ENCODE peak calls at places on chromosomes 1 and 21, in five cellular contexts. D, B, M, N and F are unnamed samples.

GRCh38 chr1:20069932-20070331 is at the start of gene PLA2G5:
- DNase-seq in N (no peak), B (no peak), M (no peak), D (no peak), F (no peak)

GRCh38 chr1:183996396-183996795 is 41.1 kb downstream of the COLGALT2 start:
- DNase-seq in N (no peak), D (no peak), M (no peak), B (peak; percentile 71), F (peak; percentile 31)

GRCh38 chr1:177907000-177907399 is 62.9 kb downstream of the SEC16B start:
- DNase-seq in B (no peak), N (no peak), D (no peak), M (no peak), F (no peak)

GRCh38 chr1:78424720-78425119 is 66.1 kb upstream of the PTGFR start:
- DNase-seq in M (peak; percentile 25), D (no peak), N (no peak), B (no peak), F (no peak)

GRCh38 chr1:111988743-111989453 is 570 bp downstream of the KCND3 start:
- DNase-seq in M (no peak), B (no peak), D (no peak), N (no peak), F (no peak)

GRCh38 chr1:20790785-20791184 is 3.7 kb upstream of the HP1BP3 start:
- DNase-seq in D (no peak), N (no peak), B (no peak), M (no peak), F (no peak)

GRCh38 chr1:233080286-233080685 is 129.9 kb downstream of the NTPCR start:
- DNase-seq in B (no peak), D (no peak), M (no peak), N (no peak), F (no peak)

GRCh38 chr1:197838836-197839235 is 63.6 kb upstream of the DENND1B start:
- DNase-seq in D (peak; percentile 23), B (no peak), N (no peak), M (peak; percentile 69), F (no peak)

GRCh38 chr1:905071-905749 is 18.5 kb upstream of the SAMD11 start:
- DNase-seq in N (peak; percentile 50), D (no peak), B (peak; percentile 18), M (no peak), F (no peak)

GRCh38 chr1:54045487-54045886 is 7.5 kb downstream of the TMEM59 start:
- DNase-seq in M (no peak), B (no peak), N (no peak), D (no peak), F (no peak)

GRCh38 chr1:178126261-178126660 is 32.4 kb downstream of the RASAL2 start:
- DNase-seq in M (no peak), N (no peak), B (no peak), D (no peak), F (no peak)

GRCh38 chr1:43997979-43998378 is 6.6 kb downstream of the CCDC24 start:
- DNase-seq in N (no peak), B (no peak), M (no peak), D (no peak), F (no peak)

GRCh38 chr1:79044974-79045650 is 38.6 kb upstream of the ADGRL4 start:
- DNase-seq in M (no peak), D (peak; percentile 16), N (no peak), B (no peak), F (no peak)

GRCh38 chr1:29166291-29166878 is 15.3 kb downstream of the SRSF4 start:
- DNase-seq in N (no peak), D (no peak), M (no peak), B (no peak), F (no peak)

GRCh38 chr1:9784508-9785133 is 39.1 kb downstream of the CLSTN1 start:
- DNase-seq in N (peak; percentile 88), B (peak; percentile 64), D (peak; percentile 58), M (peak; percentile 85), F (peak; percentile 79)

GRCh38 chr1:110390692-110391232 is at the start of gene SLC16A4:
- DNase-seq in M (no peak), B (no peak), D (no peak), N (no peak), F (no peak)

GRCh38 chr1:42211224-42211623 is 46.7 kb upstream of the GUCA2A start:
- DNase-seq in D (no peak), M (peak; percentile 59), N (no peak), B (no peak), F (no peak)

GRCh38 chr1:202105571-202106339 is 17.0 kb upstream of the GPR37L1 start:
- DNase-seq in N (no peak), M (peak; percentile 56), D (peak; percentile 88), B (peak; percentile 89), F (no peak)

GRCh38 chr1:192521734-192522133 is 53.8 kb upstream of the RGS1 start:
- DNase-seq in N (no peak), D (no peak), M (no peak), B (no peak), F (no peak)

GRCh38 chr1:26067432-26067911 is at the start of gene TRIM63:
- DNase-seq in N (no peak), B (no peak), M (no peak), D (no peak), F (no peak)

GRCh38 chr1:25742316-25742715 is 57.7 kb upstream of the SELENON start:
- DNase-seq in N (no peak), M (no peak), B (no peak), D (no peak), F (no peak)

GRCh38 chr21:44065428-44065827 is 41.8 kb upstream of the PWP2 start:
- DNase-seq in N (no peak), M (no peak), D (no peak), B (no peak), F (no peak)

GRCh38 chr1:100404816-100405215 is 52.5 kb downstream of the CDC14A start:
- DNase-seq in N (no peak), D (no peak), M (peak; percentile 6), B (no peak), F (no peak)

GRCh38 chr1:119711804-119712341 is at the start of gene PHGDH:
- DNase-seq in N (peak; percentile 86), M (peak; percentile 89), D (peak; percentile 80), B (peak; percentile 78), F (peak; percentile 71)

GRCh38 chr1:117120774-117121588 is 568 bp downstream of the TRIM45 start:
- DNase-seq in D (no peak), B (no peak), N (no peak), M (no peak), F (no peak)

GRCh38 chr21:32494946-32495703 is 82.6 kb downstream of the EVA1C start:
- DNase-seq in N (no peak), M (peak; percentile 89), D (no peak), B (peak; percentile 30), F (no peak)

GRCh38 chr1:19643602-19644419 is at the start of gene NBL1:
- DNase-seq in B (peak; percentile 74), N (no peak), D (no peak), M (peak; percentile 62), F (no peak)

GRCh38 chr1:8945568-8945967 is at the start of gene CA6:
- DNase-seq in N (no peak), M (no peak), B (no peak), D (no peak), F (no peak)

GRCh38 chr1:84756455-84757082 is 66.3 kb upstream of the SSX2IP start:
- DNase-seq in M (no peak), B (no peak), D (no peak), N (no peak), F (no peak)

GRCh38 chr1:8121261-8122159 is 95.4 kb upstream of the ERRFI1 start:
- DNase-seq in D (peak; percentile 95), N (no peak), M (peak; percentile 45), B (no peak), F (no peak)

GRCh38 chr1:230589951-230590350 is 52.3 kb upstream of the COG2 start:
- DNase-seq in D (no peak), B (no peak), N (no peak), M (no peak), F (no peak)

GRCh38 chr21:34524671-34525601 is 12.9 kb upstream of the KCNE1 start:
- DNase-seq in D (no peak), N (no peak), B (no peak), M (peak; percentile 30), F (no peak)

GRCh38 chr1:87880747-87881133 is 552.1 kb downstream of the LMO4 start:
- DNase-seq in B (no peak), M (peak; percentile 45), D (no peak), N (no peak), F (no peak)

GRCh38 chr1:234372011-234372757 is 1.1 kb upstream of the COA6 start:
- DNase-seq in D (no peak), N (peak; percentile 19), B (no peak), M (no peak), F (no peak)

GRCh38 chr1:186144505-186144904 is 230.5 kb downstream of the TPR start:
- DNase-seq in B (no peak), M (no peak), D (no peak), N (no peak), F (no peak)

GRCh38 chr1:97918961-97919360 is 1.9 kb downstream of the DPYD start:
- DNase-seq in B (no peak), N (no peak), D (no peak), M (no peak), F (no peak)

GRCh38 chr1:97919568-97920261 is 1.1 kb downstream of the DPYD start:
- DNase-seq in N (peak; percentile 2), M (peak; percentile 53), B (no peak), D (no peak), F (peak; percentile 18)

GRCh38 chr1:97920832-97921571 is at the start of gene DPYD:
- DNase-seq in D (peak; percentile 65), N (peak; percentile 90), M (peak; percentile 88), B (peak; percentile 79), F (peak; percentile 81)

GRCh38 chr1:97925161-97925560 is 4.3 kb upstream of the DPYD start:
- DNase-seq in D (no peak), N (no peak), B (no peak), M (no peak), F (no peak)

GRCh38 chr1:97920275-97920831 is 481 bp downstream of the DPYD start:
- DNase-seq in N (peak; percentile 17), B (no peak), D (no peak), M (peak; percentile 37), F (no peak)
- H4K20me1 ChIP-seq in N (no peaks in the 10 kb centered on the region), B (no peaks in the 10 kb centered on the region), D (no peaks in the 10 kb centered on the region), M (no peaks in the 10 kb centered on the region), F (no peaks in the 10 kb centered on the region)

DNA sequence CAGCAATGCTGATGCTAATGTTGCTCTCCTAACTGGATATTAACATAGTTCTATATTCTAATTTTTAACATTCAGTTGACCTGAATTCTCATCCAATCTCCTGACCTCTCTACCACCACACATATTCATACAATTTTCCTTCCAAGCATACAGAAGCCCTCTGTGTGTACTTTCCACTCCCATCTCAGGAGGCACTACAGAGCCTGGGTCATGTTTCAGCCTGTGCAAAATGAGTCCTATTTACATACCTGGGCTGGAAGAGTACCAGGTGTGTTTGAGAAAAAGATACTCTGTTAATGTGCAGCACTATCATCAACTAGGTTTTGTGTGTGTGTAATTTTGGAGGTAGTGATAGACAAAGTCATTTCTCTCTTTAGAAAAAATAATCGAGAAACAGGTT is 486.3 kb downstream of the NEGR1 start:
- DNase-seq in D (no peak), B (no peak), M (peak; percentile 22), N (no peak), F (no peak)
- TF ChIP-seq CTCF in D (no peak), B (no peak), M (no peak), N (no peak), F (no peak)

GRCh38 chr1:226960256-226960655 is 20.2 kb downstream of the COQ8A start:
- DNase-seq in D (no peak), B (no peak), M (no peak), N (no peak), F (no peak)
- H4K20me1 ChIP-seq in D (no peaks in the 10 kb centered on the region), B (no peaks in the 10 kb centered on the region), M (no peaks in the 10 kb centered on the region), N (no peaks in the 10 kb centered on the region), F (no peaks in the 10 kb centered on the region)

GRCh38 chr1:179187043-179187442 is 42.4 kb downstream of the ABL2 start:
- DNase-seq in N (no peak), B (no peak), D (no peak), M (no peak), F (no peak)
- TF ChIP-seq CTCF in N (no peak), B (no peak), D (no peak), M (no peak), F (no peak)